ENCODE peak calls at places on chromosomes 13 and 19, in six cellular contexts. One of them, this sample, is unnamed. For H3K9me3, the result is how much of the 10 kb centered on the place peaks cover.

GRCh38 chr13:71378992-71379905 is 487.8 kb downstream of the DACH1 start:
- DNase-seq in Caco-2: no peak
- DNase-seq in cardiac muscle cell: no peak
- DNase-seq in IMR-90: no peak
- DNase-seq in OCI-LY7: no peak
- DNase-seq in heart right ventricle: no peak
- DNase-seq in this sample: no peak

GRCh38 chr13:69264362-69265334 is 843.0 kb upstream of the ATXN8OS start:
- DNase-seq in Caco-2: no peak
- DNase-seq in cardiac muscle cell: no peak
- DNase-seq in IMR-90: no peak
- DNase-seq in OCI-LY7: no peak
- DNase-seq in heart right ventricle: no peak
- DNase-seq in this sample: no peak

GRCh38 chr13:20429682-20430081 is 96.0 kb downstream of the CRYL1 start:
- DNase-seq in Caco-2: no peak
- DNase-seq in cardiac muscle cell: no peak
- DNase-seq in IMR-90: no peak
- DNase-seq in OCI-LY7: no peak
- DNase-seq in heart right ventricle: no peak
- DNase-seq in this sample: no peak

GRCh38 chr13:59607780-59608233 is 555.9 kb downstream of the DIAPH3 start:
- DNase-seq in Caco-2: peak
- DNase-seq in cardiac muscle cell: no peak
- DNase-seq in IMR-90: no peak
- DNase-seq in OCI-LY7: no peak
- DNase-seq in heart right ventricle: no peak
- DNase-seq in this sample: no peak

GRCh38 chr13:104757712-104758111 is 1691.5 kb upstream of the SLC10A2 start:
- DNase-seq in Caco-2: no peak
- DNase-seq in cardiac muscle cell: no peak
- DNase-seq in IMR-90: no peak
- DNase-seq in OCI-LY7: no peak
- DNase-seq in heart right ventricle: no peak
- DNase-seq in this sample: no peak

GRCh38 chr19:31955884-31956283 is 389.5 kb upstream of the ZNF507 start:
- DNase-seq in Caco-2: no peak
- DNase-seq in cardiac muscle cell: no peak
- DNase-seq in IMR-90: no peak
- DNase-seq in OCI-LY7: no peak
- DNase-seq in heart right ventricle: no peak
- DNase-seq in this sample: no peak

GRCh38 chr13:111899714-111900389 is 167.1 kb upstream of the SOX1 start:
- DNase-seq in Caco-2: no peak
- DNase-seq in cardiac muscle cell: no peak
- DNase-seq in IMR-90: no peak
- DNase-seq in OCI-LY7: no peak
- DNase-seq in heart right ventricle: no peak
- DNase-seq in this sample: no peak

GRCh38 chr19:18737954-18738351 is 53.2 kb downstream of the COMP start:
- DNase-seq in Caco-2: peak
- DNase-seq in cardiac muscle cell: no peak
- DNase-seq in IMR-90: no peak
- DNase-seq in OCI-LY7: no peak
- DNase-seq in heart right ventricle: no peak
- DNase-seq in this sample: no peak

GRCh38 chr13:27868639-27869435 is 51.0 kb upstream of the PDX1 start:
- DNase-seq in Caco-2: no peak
- DNase-seq in cardiac muscle cell: peak
- DNase-seq in IMR-90: peak
- DNase-seq in OCI-LY7: peak
- DNase-seq in heart right ventricle: no peak
- DNase-seq in this sample: no peak

DNA sequence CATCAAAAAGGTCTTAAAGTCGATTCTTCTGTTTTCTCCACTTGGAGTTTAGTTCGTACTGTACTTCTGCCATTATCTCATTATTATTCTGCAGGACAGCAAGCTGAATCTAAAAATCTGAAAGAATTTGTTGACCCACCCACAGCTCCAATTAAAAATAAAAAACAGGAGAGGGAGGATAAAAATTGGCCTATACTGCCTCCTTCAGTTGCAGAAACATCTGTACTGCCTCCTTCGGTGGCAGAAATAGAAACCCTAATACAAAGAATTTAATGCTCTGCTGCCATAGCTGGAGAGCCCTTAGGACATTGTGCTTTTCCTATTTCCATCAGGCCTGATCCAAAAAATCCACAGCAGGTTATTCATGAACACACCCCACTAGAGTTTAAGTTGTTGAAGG is 9.8 kb downstream of the ZNF350 start:
- DNase-seq in Caco-2: no peak
- DNase-seq in cardiac muscle cell: no peak
- DNase-seq in IMR-90: no peak
- DNase-seq in OCI-LY7: no peak
- DNase-seq in heart right ventricle: no peak
- DNase-seq in this sample: no peak
- H3K9me3 ChIP-seq in Caco-2: under half
- H3K9me3 ChIP-seq in cardiac muscle cell: under half
- H3K9me3 ChIP-seq in IMR-90: half or more
- H3K9me3 ChIP-seq in OCI-LY7: under half
- H3K9me3 ChIP-seq in heart right ventricle: under half
- H3K9me3 ChIP-seq in this sample: half or more

GRCh38 chr19:53657778-53658177 is 26.0 kb downstream of the DPRX start:
- DNase-seq in Caco-2: no peak
- DNase-seq in cardiac muscle cell: no peak
- DNase-seq in IMR-90: no peak
- DNase-seq in OCI-LY7: no peak
- DNase-seq in heart right ventricle: no peak
- DNase-seq in this sample: no peak

GRCh38 chr19:53655042-53655665 is 23.4 kb downstream of the DPRX start:
- DNase-seq in Caco-2: no peak
- DNase-seq in cardiac muscle cell: no peak
- DNase-seq in IMR-90: no peak
- DNase-seq in OCI-LY7: no peak
- DNase-seq in heart right ventricle: no peak
- DNase-seq in this sample: no peak

GRCh38 chr19:53660584-53660983 is 28.8 kb downstream of the DPRX start:
- DNase-seq in Caco-2: no peak
- DNase-seq in cardiac muscle cell: no peak
- DNase-seq in IMR-90: no peak
- DNase-seq in OCI-LY7: no peak
- DNase-seq in heart right ventricle: no peak
- DNase-seq in this sample: no peak

GRCh38 chr19:53659292-53659691 is 27.5 kb downstream of the DPRX start:
- DNase-seq in Caco-2: peak
- DNase-seq in cardiac muscle cell: peak
- DNase-seq in IMR-90: no peak
- DNase-seq in OCI-LY7: no peak
- DNase-seq in heart right ventricle: peak
- DNase-seq in this sample: no peak

GRCh38 chr19:53657330-53657729 is 25.5 kb downstream of the DPRX start:
- DNase-seq in Caco-2: no peak
- DNase-seq in cardiac muscle cell: no peak
- DNase-seq in IMR-90: no peak
- DNase-seq in OCI-LY7: no peak
- DNase-seq in heart right ventricle: no peak
- DNase-seq in this sample: no peak
- H3K9me3 ChIP-seq in Caco-2: half or more
- H3K9me3 ChIP-seq in cardiac muscle cell: under half
- H3K9me3 ChIP-seq in IMR-90: under half
- H3K9me3 ChIP-seq in OCI-LY7: under half
- H3K9me3 ChIP-seq in heart right ventricle: under half
- H3K9me3 ChIP-seq in this sample: under half

GRCh38 chr19:58262922-58263296 is 15.8 kb upstream of the ZNF8 start:
- DNase-seq in Caco-2: no peak
- DNase-seq in cardiac muscle cell: no peak
- DNase-seq in IMR-90: no peak
- DNase-seq in OCI-LY7: no peak
- DNase-seq in heart right ventricle: no peak
- DNase-seq in this sample: no peak

GRCh38 chr19:58265100-58265499 is 13.7 kb upstream of the ZNF8 start:
- DNase-seq in Caco-2: no peak
- DNase-seq in cardiac muscle cell: no peak
- DNase-seq in IMR-90: no peak
- DNase-seq in OCI-LY7: no peak
- DNase-seq in heart right ventricle: no peak
- DNase-seq in this sample: no peak

GRCh38 chr19:58268344-58268743 is 10.4 kb upstream of the ZNF8 start:
- DNase-seq in Caco-2: no peak
- DNase-seq in cardiac muscle cell: no peak
- DNase-seq in IMR-90: no peak
- DNase-seq in OCI-LY7: no peak
- DNase-seq in heart right ventricle: no peak
- DNase-seq in this sample: no peak
- H3K9me3 ChIP-seq in Caco-2: half or more
- H3K9me3 ChIP-seq in cardiac muscle cell: under half
- H3K9me3 ChIP-seq in IMR-90: half or more
- H3K9me3 ChIP-seq in OCI-LY7: under half
- H3K9me3 ChIP-seq in heart right ventricle: half or more
- H3K9me3 ChIP-seq in this sample: under half

GRCh38 chr13:19182536-19182935 is 912 bp upstream of the TUBA3C start:
- DNase-seq in Caco-2: no peak
- DNase-seq in cardiac muscle cell: no peak
- DNase-seq in IMR-90: no peak
- DNase-seq in OCI-LY7: no peak
- DNase-seq in heart right ventricle: no peak
- DNase-seq in this sample: no peak
- H3K9me3 ChIP-seq in Caco-2: under half
- H3K9me3 ChIP-seq in cardiac muscle cell: under half
- H3K9me3 ChIP-seq in IMR-90: under half
- H3K9me3 ChIP-seq in OCI-LY7: under half
- H3K9me3 ChIP-seq in heart right ventricle: under half
- H3K9me3 ChIP-seq in this sample: under half

GRCh38 chr19:9752701-9753443 is 15.7 kb downstream of the ZNF846 start:
- DNase-seq in Caco-2: no peak
- DNase-seq in cardiac muscle cell: no peak
- DNase-seq in IMR-90: no peak
- DNase-seq in OCI-LY7: no peak
- DNase-seq in heart right ventricle: no peak
- DNase-seq in this sample: no peak

GRCh38 chr19:9757544-9758501 is 10.7 kb downstream of the ZNF846 start:
- DNase-seq in Caco-2: no peak
- DNase-seq in cardiac muscle cell: no peak
- DNase-seq in IMR-90: no peak
- DNase-seq in OCI-LY7: no peak
- DNase-seq in heart right ventricle: no peak
- DNase-seq in this sample: no peak
- H3K9me3 ChIP-seq in Caco-2: under half
- H3K9me3 ChIP-seq in cardiac muscle cell: under half
- H3K9me3 ChIP-seq in IMR-90: under half
- H3K9me3 ChIP-seq in OCI-LY7: under half
- H3K9me3 ChIP-seq in heart right ventricle: under half
- H3K9me3 ChIP-seq in this sample: under half

This sample was measured in T-helper 17 cell.